ENCODE peak calls at places on chromosomes 4 and X, in seven cellular contexts. I is left ventricle myocardium superior; F is NCI-H146; H is activated CD8-positive, alpha-beta memory T cell treated with anti-CD3 and anti-CD28 coated beads, Interleukin-2, amount 50 U/mL, for 48 hours; Y is GM04503; T is activated T-helper 1 cell treated with anti-CD3 and anti-CD28 coated beads, Interleukin-12 subunit alpha, Interleukin-12 subunit beta, Interleukin-2, Interleukin-4 antibody, amounts not matched to agents 30 ng/mL and 10 ng/mL and 1 ng/mL, durations not matched to agents 14 hours and 24 hours and 36 hours; A is AG08396. P is an unnamed sample.
A peak's percentile ranks its signal among the peaks of the same experiment; 100 is the strongest.

GRCh38 chr4:6773106-6773505 is 9.4 kb upstream of the KIAA0232 start:
- DNase-seq in I (no peak), H (no peak), F (peak; percentile 31), Y (no peak), T (no peak), A (no peak), P (no peak)

GRCh38 chr4:69823481-69824186 is 36.3 kb downstream of the SULT1E1 start:
- DNase-seq in I (no peak), T (no peak), A (no peak), H (no peak), Y (no peak), F (peak; percentile 65), P (no peak)

GRCh38 chr4:2443061-2443730 is 24.4 kb downstream of the CFAP99 start:
- DNase-seq in T (no peak), F (no peak), Y (no peak), A (no peak), H (no peak), I (no peak), P (no peak)

GRCh38 chr4:6263541-6264540 is 5.8 kb upstream of the WFS1 start:
- DNase-seq in A (peak; percentile 67), T (no peak), H (no peak), I (peak; percentile 70), Y (no peak), F (peak; percentile 7), P (no peak)

GRCh38 chrX:68947882-68948605 is 119.2 kb downstream of the EFNB1 start:
- DNase-seq in H (no peak), F (no peak), Y (no peak), T (no peak), A (peak; percentile 3), I (no peak), P (no peak)

GRCh38 chrX:44675364-44676024 is 132.8 kb upstream of the FUNDC1 start:
- DNase-seq in I (peak; percentile 58), F (no peak), A (peak; percentile 70), H (no peak), T (no peak), Y (peak; percentile 58), P (peak; percentile 80)

GRCh38 chrX:130100180-130100579 is 10.1 kb downstream of the ELF4 start:
- DNase-seq in A (no peak), H (no peak), Y (peak; percentile 87), T (no peak), I (peak; percentile 81), F (no peak), P (peak; percentile 83)

GRCh38 chr4:133149932-133150642 is 993 bp downstream of the PCDH10 start:
- DNase-seq in Y (no peak), H (no peak), T (no peak), F (no peak), A (no peak), I (no peak), P (no peak)

GRCh38 chr4:29588615-29589014 is 1131.6 kb upstream of the PCDH7 start:
- DNase-seq in F (no peak), Y (no peak), A (no peak), T (no peak), H (no peak), I (no peak), P (no peak)

GRCh38 chr4:187929024-187929423 is 66.5 kb upstream of the ZFP42 start:
- DNase-seq in I (no peak), A (no peak), F (no peak), Y (no peak), T (no peak), H (no peak), P (no peak)

GRCh38 chr4:152620915-152621314 is 58.9 kb downstream of the TMEM154 start:
- DNase-seq in F (no peak), T (no peak), Y (no peak), H (no peak), A (no peak), I (no peak), P (no peak)

GRCh38 chrX:110284159-110284558 is 33.7 kb downstream of the AMMECR1 start:
- DNase-seq in Y (peak; percentile 86), I (no peak), A (peak; percentile 27), T (no peak), F (no peak), H (no peak), P (peak; percentile 73)

GRCh38 chr4:79682801-79683217 is 274.8 kb upstream of the GK2 start:
- DNase-seq in I (peak; percentile 32), F (peak; percentile 59), T (no peak), A (peak; percentile 31), Y (no peak), H (no peak), P (no peak)

GRCh38 chr4:147825451-147826287 is 93.8 kb downstream of the ARHGAP10 start:
- DNase-seq in F (no peak), H (no peak), I (peak; percentile 78), Y (no peak), A (no peak), T (no peak), P (no peak)

GRCh38 chrX:69163936-69164741 is 1.1 kb downstream of the PJA1 start:
- DNase-seq in T (peak; percentile 44), Y (no peak), A (peak; percentile 63), I (peak; percentile 47), F (peak; percentile 54), H (peak; percentile 60), P (no peak)

GRCh38 chrX:153649178-153649914 is 2.3 kb downstream of the DUSP9 start:
- DNase-seq in A (peak; percentile 78), I (peak; percentile 40), T (no peak), F (peak; percentile 61), Y (no peak), H (peak; percentile 59), P (no peak)

GRCh38 chr4:7341486-7342222 is 93.1 kb downstream of the PSAPL1 start:
- DNase-seq in A (no peak), Y (peak; percentile 44), H (no peak), T (no peak), F (no peak), I (no peak), P (no peak)

P was measured in GM04504.